ENCODE peak calls at places on chromosomes 3 and 15, in seven cellular contexts. G, I, Z, O, A, R and D are unnamed samples.

GRCh38 chr15:77546050-77546501 is 86.6 kb downstream of the LINGO1 start:
- DNase-seq in G (no peak), I (peak; percentile 45), Z (peak; percentile 92), O (peak; percentile 39), A (peak; percentile 94), R (no peak), D (no peak)

GRCh38 chr3:190352866-190353457 is 30.7 kb upstream of the CLDN1 start:
- DNase-seq in G (no peak), I (no peak), Z (no peak), O (no peak), A (no peak), R (no peak), D (no peak)

GRCh38 chr3:191523099-191523498 is 62.1 kb downstream of the PYDC2 start:
- DNase-seq in G (no peak), I (no peak), Z (no peak), O (no peak), A (no peak), R (no peak), D (no peak)

GRCh38 chr3:42582474-42583070 is 805 bp upstream of the SEC22C start:
- DNase-seq in G (no peak), I (no peak), Z (no peak), O (no peak), A (no peak), R (no peak), D (no peak)

GRCh38 chr3:143445118-143445517 is 325.5 kb downstream of the CHST2 start:
- DNase-seq in G (no peak), I (no peak), Z (peak; percentile 51), O (peak; percentile 25), A (no peak), R (no peak), D (no peak)

GRCh38 chr15:73578036-73578435 is 55.2 kb downstream of the NPTN start:
- DNase-seq in G (no peak), I (no peak), Z (no peak), O (no peak), A (no peak), R (no peak), D (no peak)

GRCh38 chr15:45919806-45920205 is 285.0 kb downstream of the SQOR start:
- DNase-seq in G (peak; percentile 75), I (no peak), Z (peak; percentile 8), O (peak; percentile 93), A (peak; percentile 72), R (no peak), D (no peak)

GRCh38 chr15:69145694-69146492 is 14.5 kb upstream of the GLCE start:
- DNase-seq in G (no peak), I (no peak), Z (peak; percentile 21), O (no peak), A (peak; percentile 54), R (no peak), D (no peak)

GRCh38 chr15:99982662-99983061 is 249.4 kb upstream of the LYSMD4 start:
- DNase-seq in G (no peak), I (no peak), Z (no peak), O (no peak), A (no peak), R (no peak), D (no peak)

GRCh38 chr3:47113669-47114365 is 50.1 kb downstream of the SETD2 start:
- DNase-seq in G (no peak), I (no peak), Z (peak; percentile 92), O (no peak), A (peak; percentile 7), R (no peak), D (no peak)

GRCh38 chr3:58332575-58333179 is at the start of gene PXK:
- DNase-seq in G (peak; percentile 92), I (peak; percentile 87), Z (peak; percentile 70), O (peak; percentile 75), A (peak; percentile 88), R (peak; percentile 84), D (peak; percentile 75)

GRCh38 chr15:50358805-50359204 is 3.8 kb upstream of the GABPB1 start:
- DNase-seq in G (no peak), I (no peak), Z (peak; percentile 59), O (peak; percentile 41), A (peak; percentile 51), R (peak; percentile 67), D (no peak)

GRCh38 chr15:62392411-62392810 is 227.3 kb upstream of the C2CD4B start:
- DNase-seq in G (no peak), I (no peak), Z (peak; percentile 53), O (no peak), A (peak; percentile 37), R (peak; percentile 28), D (no peak)

GRCh38 chr3:146524961-146525360 is 19.4 kb downstream of the PLSCR1 start:
- DNase-seq in G (no peak), I (no peak), Z (no peak), O (no peak), A (no peak), R (no peak), D (no peak)

GRCh38 chr3:135576786-135577185 is 388.7 kb upstream of the PPP2R3A start:
- DNase-seq in G (no peak), I (no peak), Z (no peak), O (no peak), A (no peak), R (no peak), D (no peak)

DNA sequence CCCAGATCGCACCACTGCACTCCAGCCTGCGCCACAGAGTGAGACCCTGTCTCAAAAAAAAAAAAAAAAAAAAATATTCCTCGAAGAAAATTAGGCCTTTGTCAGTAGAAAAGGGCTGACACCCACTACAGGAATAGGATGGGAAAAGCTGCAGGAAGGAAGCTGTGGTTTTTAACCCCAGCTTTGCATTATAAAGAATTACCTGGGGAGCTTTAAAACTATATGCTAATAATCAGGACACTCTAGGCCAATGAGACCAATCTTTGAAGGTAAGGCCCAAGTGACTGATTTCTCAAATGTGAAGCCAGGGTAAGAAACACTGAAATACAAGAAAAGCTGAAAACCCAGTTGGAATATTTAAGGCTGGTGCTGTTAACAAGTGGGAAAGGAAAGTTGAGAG is 74.3 kb downstream of the RBPMS2 start:
- DNase-seq in G (no peak), I (no peak), Z (no peak), O (no peak), A (no peak), R (no peak), D (no peak)
- H3K27ac ChIP-seq in G (no peak overlapping the region), I (no peak overlapping the region), Z (no peak overlapping the region), O (no peak overlapping the region), A (peak overlapping the region; percentile 92), R (no peak overlapping the region), D (no peak overlapping the region)

DNA sequence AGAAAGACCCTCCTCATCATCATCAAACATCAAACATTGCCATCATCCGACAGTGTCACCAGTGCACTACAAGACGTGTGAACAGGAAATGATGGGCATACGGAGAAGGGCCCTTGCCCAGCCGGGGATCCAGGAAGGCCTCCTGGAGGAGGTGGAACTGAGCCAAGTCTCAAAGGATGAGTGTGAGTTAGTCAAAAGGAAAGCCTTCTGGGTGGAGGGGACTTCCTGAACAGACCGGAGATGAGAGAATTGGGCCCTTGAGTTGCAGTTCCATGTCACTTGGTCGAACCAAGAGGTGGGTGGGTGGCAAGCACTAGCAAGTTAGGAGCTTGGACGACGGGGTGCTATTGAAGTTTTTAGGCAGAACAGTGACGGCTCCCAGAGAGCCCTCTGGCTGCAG is 8.5 kb downstream of the SEMA4B start:
- DNase-seq in G (no peak), I (no peak), Z (no peak), O (no peak), A (no peak), R (peak; percentile 52), D (no peak)
- H3K4me1 ChIP-seq in G (peaks cover 21% of the 10 kb centered on the region), I (peaks cover 56% of the 10 kb centered on the region), Z (peaks cover 6% of the 10 kb centered on the region), O (peaks cover 12% of the 10 kb centered on the region), A (peaks cover 29% of the 10 kb centered on the region), R (peaks cover 7% of the 10 kb centered on the region), D (peaks cover 22% of the 10 kb centered on the region)

GRCh38 chr15:24627443-24627842 is 48.1 kb upstream of the NPAP1 start:
- DNase-seq in G (no peak), I (no peak), Z (no peak), O (no peak), A (no peak), R (no peak), D (no peak)

DNA sequence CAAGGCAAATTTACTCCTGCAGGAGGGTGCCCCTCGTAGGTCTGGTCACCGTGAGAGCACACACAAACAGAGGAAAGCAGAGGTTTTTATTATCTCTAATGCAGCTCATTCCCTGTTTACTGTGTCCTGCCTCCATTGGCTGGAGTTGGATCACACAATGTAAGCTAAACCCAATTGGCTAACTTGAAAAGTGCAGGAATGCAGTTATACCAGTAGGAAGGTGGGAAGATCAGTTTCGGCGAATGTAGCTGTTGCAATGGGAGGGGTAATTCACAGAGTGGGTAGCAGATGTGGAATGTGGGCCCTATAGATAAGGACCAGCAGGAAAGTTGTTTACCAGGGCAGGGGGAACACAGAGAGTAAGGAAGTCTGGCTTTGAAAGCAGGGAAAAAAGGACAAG is 42.5 kb upstream of the NPAP1 start:
- DNase-seq in G (no peak), I (no peak), Z (no peak), O (no peak), A (no peak), R (no peak), D (no peak)
- H3K9me3 ChIP-seq in G (peaks cover 15% of the 10 kb centered on the region), I (peaks cover 21% of the 10 kb centered on the region), Z (peaks cover 10% of the 10 kb centered on the region), O (peaks cover 3% of the 10 kb centered on the region), A (no peaks in the 10 kb centered on the region), R (peaks cover 23% of the 10 kb centered on the region), D (no peaks in the 10 kb centered on the region)

GRCh38 chr3:112847692-112848091 is 1.0 kb upstream of the CD200R1L start:
- DNase-seq in G (no peak), I (no peak), Z (no peak), O (no peak), A (no peak), R (peak; percentile 62), D (peak; percentile 70)

GRCh38 chr3:112845772-112846171 is 892 bp downstream of the CD200R1L start:
- DNase-seq in G (no peak), I (no peak), Z (no peak), O (no peak), A (no peak), R (no peak), D (no peak)

GRCh38 chr3:112848196-112848595 is 1.5 kb upstream of the CD200R1L start:
- DNase-seq in G (no peak), I (no peak), Z (no peak), O (no peak), A (no peak), R (peak; percentile 28), D (peak; percentile 46)

GRCh38 chr3:112846764-112847163 is at the start of gene CD200R1L:
- DNase-seq in G (no peak), I (no peak), Z (no peak), O (no peak), A (no peak), R (no peak), D (no peak)
- H3K27ac ChIP-seq in G (no peak within 1 kb of the TSS), I (no peak within 1 kb of the TSS), Z (no peak within 1 kb of the TSS), O (no peak within 1 kb of the TSS), A (no peak within 1 kb of the TSS), R (no peak within 1 kb of the TSS), D (no peak within 1 kb of the TSS)

GRCh38 chr3:11601446-11602241 is 42.1 kb downstream of the VGLL4 start:
- DNase-seq in G (no peak), I (peak; percentile 60), Z (peak; percentile 39), O (no peak), A (peak; percentile 67), R (no peak), D (no peak)
- H3K4me1 ChIP-seq in G (peaks cover 42% of the 10 kb centered on the region), I (peaks cover 36% of the 10 kb centered on the region), Z (peaks cover 30% of the 10 kb centered on the region), O (peaks cover 23% of the 10 kb centered on the region), A (peaks cover 38% of the 10 kb centered on the region), R (no peaks in the 10 kb centered on the region), D (no peaks in the 10 kb centered on the region)

GRCh38 chr3:118842147-118842863 is 192.3 kb downstream of the IGSF11 start:
- DNase-seq in G (no peak), I (no peak), Z (no peak), O (no peak), A (peak; percentile 2), R (peak; percentile 7), D (no peak)
- H3K9me3 ChIP-seq in G (peaks cover 18% of the 10 kb centered on the region), I (peaks cover 55% of the 10 kb centered on the region), Z (peaks cover 8% of the 10 kb centered on the region), O (no peaks in the 10 kb centered on the region), A (no peaks in the 10 kb centered on the region), R (peaks cover 26% of the 10 kb centered on the region), D (no peaks in the 10 kb centered on the region)